ENCODE peak calls at places on chromosome 21, in eight cellular contexts. One of them, this sample, is unnamed.

GRCh38 chr21:30981403-30981802 is 56.9 kb downstream of the KRTAP19-8 start:
- DNase-seq in ovary: no peak
- DNase-seq in HS-5: no peak
- DNase-seq in M059J: no peak
- DNase-seq in fibroblast of mammary gland: no peak
- DNase-seq in stimulated activated CD8-positive, alpha-beta memory T cell treated with anti-CD3 and anti-CD28 coated beads, Interleukin-15, amount 100 ng/mL, for 1 hour: no peak
- DNase-seq in NCI-H1092: no peak
- DNase-seq in progenitor cell of endocrine pancreas: no peak
- DNase-seq in this sample: no peak

GRCh38 chr21:38955495-38955894 is 149.8 kb downstream of the ETS2 start:
- DNase-seq in ovary: no peak
- DNase-seq in HS-5: no peak
- DNase-seq in M059J: peak; percentile 84
- DNase-seq in fibroblast of mammary gland: peak; percentile 86
- DNase-seq in stimulated activated CD8-positive, alpha-beta memory T cell treated with anti-CD3 and anti-CD28 coated beads, Interleukin-15, amount 100 ng/mL, for 1 hour: no peak
- DNase-seq in NCI-H1092: no peak
- DNase-seq in progenitor cell of endocrine pancreas: no peak
- DNase-seq in this sample: no peak

GRCh38 chr21:41755258-41755933 is 11.5 kb downstream of the RIPK4 start:
- DNase-seq in ovary: no peak
- DNase-seq in HS-5: no peak
- DNase-seq in M059J: no peak
- DNase-seq in fibroblast of mammary gland: no peak
- DNase-seq in stimulated activated CD8-positive, alpha-beta memory T cell treated with anti-CD3 and anti-CD28 coated beads, Interleukin-15, amount 100 ng/mL, for 1 hour: no peak
- DNase-seq in NCI-H1092: no peak
- DNase-seq in progenitor cell of endocrine pancreas: no peak
- DNase-seq in this sample: no peak

GRCh38 chr21:44901391-44902074 is 19.2 kb downstream of the ITGB2 start:
- DNase-seq in ovary: no peak
- DNase-seq in HS-5: no peak
- DNase-seq in M059J: no peak
- DNase-seq in fibroblast of mammary gland: no peak
- DNase-seq in stimulated activated CD8-positive, alpha-beta memory T cell treated with anti-CD3 and anti-CD28 coated beads, Interleukin-15, amount 100 ng/mL, for 1 hour: no peak
- DNase-seq in NCI-H1092: no peak
- DNase-seq in progenitor cell of endocrine pancreas: no peak
- DNase-seq in this sample: no peak

GRCh38 chr21:39373634-39374033 is 24.7 kb upstream of the HMGN1 start:
- DNase-seq in ovary: no peak
- DNase-seq in HS-5: no peak
- DNase-seq in M059J: peak; percentile 75
- DNase-seq in fibroblast of mammary gland: peak; percentile 49
- DNase-seq in stimulated activated CD8-positive, alpha-beta memory T cell treated with anti-CD3 and anti-CD28 coated beads, Interleukin-15, amount 100 ng/mL, for 1 hour: no peak
- DNase-seq in NCI-H1092: peak; percentile 20
- DNase-seq in progenitor cell of endocrine pancreas: no peak
- DNase-seq in this sample: no peak

GRCh38 chr21:38850277-38850951 is 44.7 kb downstream of the ETS2 start:
- DNase-seq in ovary: no peak
- DNase-seq in HS-5: no peak
- DNase-seq in M059J: no peak
- DNase-seq in fibroblast of mammary gland: no peak
- DNase-seq in stimulated activated CD8-positive, alpha-beta memory T cell treated with anti-CD3 and anti-CD28 coated beads, Interleukin-15, amount 100 ng/mL, for 1 hour: no peak
- DNase-seq in NCI-H1092: no peak
- DNase-seq in progenitor cell of endocrine pancreas: no peak
- DNase-seq in this sample: peak; percentile 21

GRCh38 chr21:34795152-34796141 is 126.7 kb downstream of the CLIC6 start:
- DNase-seq in ovary: no peak
- DNase-seq in HS-5: no peak
- DNase-seq in M059J: peak; percentile 25
- DNase-seq in fibroblast of mammary gland: peak; percentile 95
- DNase-seq in stimulated activated CD8-positive, alpha-beta memory T cell treated with anti-CD3 and anti-CD28 coated beads, Interleukin-15, amount 100 ng/mL, for 1 hour: no peak
- DNase-seq in NCI-H1092: no peak
- DNase-seq in progenitor cell of endocrine pancreas: no peak
- DNase-seq in this sample: no peak

GRCh38 chr21:44736291-44737004 is 25.1 kb upstream of the TSPEAR start:
- DNase-seq in ovary: no peak
- DNase-seq in HS-5: no peak
- DNase-seq in M059J: no peak
- DNase-seq in fibroblast of mammary gland: no peak
- DNase-seq in stimulated activated CD8-positive, alpha-beta memory T cell treated with anti-CD3 and anti-CD28 coated beads, Interleukin-15, amount 100 ng/mL, for 1 hour: no peak
- DNase-seq in NCI-H1092: peak; percentile 51
- DNase-seq in progenitor cell of endocrine pancreas: no peak
- DNase-seq in this sample: no peak

GRCh38 chr21:28228624-28228995 is 764.1 kb downstream of the LTN1 start:
- DNase-seq in ovary: no peak
- DNase-seq in HS-5: no peak
- DNase-seq in M059J: no peak
- DNase-seq in fibroblast of mammary gland: no peak
- DNase-seq in stimulated activated CD8-positive, alpha-beta memory T cell treated with anti-CD3 and anti-CD28 coated beads, Interleukin-15, amount 100 ng/mL, for 1 hour: no peak
- DNase-seq in NCI-H1092: no peak
- DNase-seq in progenitor cell of endocrine pancreas: no peak
- DNase-seq in this sample: no peak

GRCh38 chr21:33561373-33561772 is 18.5 kb downstream of the SON start:
- DNase-seq in ovary: no peak
- DNase-seq in HS-5: no peak
- DNase-seq in M059J: no peak
- DNase-seq in fibroblast of mammary gland: no peak
- DNase-seq in stimulated activated CD8-positive, alpha-beta memory T cell treated with anti-CD3 and anti-CD28 coated beads, Interleukin-15, amount 100 ng/mL, for 1 hour: no peak
- DNase-seq in NCI-H1092: no peak
- DNase-seq in progenitor cell of endocrine pancreas: no peak
- DNase-seq in this sample: no peak

GRCh38 chr21:36723371-36723881 is 24.5 kb downstream of the SIM2 start:
- DNase-seq in ovary: no peak
- DNase-seq in HS-5: no peak
- DNase-seq in M059J: no peak
- DNase-seq in fibroblast of mammary gland: no peak
- DNase-seq in stimulated activated CD8-positive, alpha-beta memory T cell treated with anti-CD3 and anti-CD28 coated beads, Interleukin-15, amount 100 ng/mL, for 1 hour: no peak
- DNase-seq in NCI-H1092: no peak
- DNase-seq in progenitor cell of endocrine pancreas: no peak
- DNase-seq in this sample: no peak

GRCh38 chr21:36706951-36707762 is 8.2 kb downstream of the SIM2 start:
- DNase-seq in ovary: no peak
- DNase-seq in HS-5: no peak
- DNase-seq in M059J: no peak
- DNase-seq in fibroblast of mammary gland: no peak
- DNase-seq in stimulated activated CD8-positive, alpha-beta memory T cell treated with anti-CD3 and anti-CD28 coated beads, Interleukin-15, amount 100 ng/mL, for 1 hour: no peak
- DNase-seq in NCI-H1092: no peak
- DNase-seq in progenitor cell of endocrine pancreas: no peak
- DNase-seq in this sample: no peak

GRCh38 chr21:38999148-38999547 is 184.1 kb downstream of the PSMG1 start:
- DNase-seq in ovary: no peak
- DNase-seq in HS-5: no peak
- DNase-seq in M059J: no peak
- DNase-seq in fibroblast of mammary gland: peak; percentile 48
- DNase-seq in stimulated activated CD8-positive, alpha-beta memory T cell treated with anti-CD3 and anti-CD28 coated beads, Interleukin-15, amount 100 ng/mL, for 1 hour: no peak
- DNase-seq in NCI-H1092: no peak
- DNase-seq in progenitor cell of endocrine pancreas: no peak
- DNase-seq in this sample: no peak

GRCh38 chr21:44093761-44094160 is 13.4 kb upstream of the PWP2 start:
- DNase-seq in ovary: no peak
- DNase-seq in HS-5: no peak
- DNase-seq in M059J: no peak
- DNase-seq in fibroblast of mammary gland: no peak
- DNase-seq in stimulated activated CD8-positive, alpha-beta memory T cell treated with anti-CD3 and anti-CD28 coated beads, Interleukin-15, amount 100 ng/mL, for 1 hour: no peak
- DNase-seq in NCI-H1092: no peak
- DNase-seq in progenitor cell of endocrine pancreas: no peak
- DNase-seq in this sample: no peak

GRCh38 chr21:29056538-29057050 is 16.9 kb downstream of the CCT8 start:
- DNase-seq in ovary: no peak
- DNase-seq in HS-5: no peak
- DNase-seq in M059J: no peak
- DNase-seq in fibroblast of mammary gland: no peak
- DNase-seq in stimulated activated CD8-positive, alpha-beta memory T cell treated with anti-CD3 and anti-CD28 coated beads, Interleukin-15, amount 100 ng/mL, for 1 hour: no peak
- DNase-seq in NCI-H1092: no peak
- DNase-seq in progenitor cell of endocrine pancreas: no peak
- DNase-seq in this sample: no peak

GRCh38 chr21:40618216-40618615 is 228.7 kb downstream of the DSCAM start:
- DNase-seq in ovary: no peak
- DNase-seq in HS-5: no peak
- DNase-seq in M059J: no peak
- DNase-seq in fibroblast of mammary gland: no peak
- DNase-seq in stimulated activated CD8-positive, alpha-beta memory T cell treated with anti-CD3 and anti-CD28 coated beads, Interleukin-15, amount 100 ng/mL, for 1 hour: no peak
- DNase-seq in NCI-H1092: peak; percentile 51
- DNase-seq in progenitor cell of endocrine pancreas: no peak
- DNase-seq in this sample: no peak

GRCh38 chr21:16307256-16307655 is 577.5 kb downstream of the USP25 start:
- DNase-seq in ovary: no peak
- DNase-seq in HS-5: no peak
- DNase-seq in M059J: no peak
- DNase-seq in fibroblast of mammary gland: no peak
- DNase-seq in stimulated activated CD8-positive, alpha-beta memory T cell treated with anti-CD3 and anti-CD28 coated beads, Interleukin-15, amount 100 ng/mL, for 1 hour: no peak
- DNase-seq in NCI-H1092: no peak
- DNase-seq in progenitor cell of endocrine pancreas: no peak
- DNase-seq in this sample: no peak

GRCh38 chr21:16583567-16583966 is 853.8 kb downstream of the USP25 start:
- DNase-seq in ovary: no peak
- DNase-seq in HS-5: no peak
- DNase-seq in M059J: peak; percentile 27
- DNase-seq in fibroblast of mammary gland: peak; percentile 46
- DNase-seq in stimulated activated CD8-positive, alpha-beta memory T cell treated with anti-CD3 and anti-CD28 coated beads, Interleukin-15, amount 100 ng/mL, for 1 hour: no peak
- DNase-seq in NCI-H1092: no peak
- DNase-seq in progenitor cell of endocrine pancreas: no peak
- DNase-seq in this sample: no peak

GRCh38 chr21:43333301-43334062 is 93.4 kb downstream of the SIK1 start:
- DNase-seq in ovary: peak; percentile 70
- DNase-seq in HS-5: peak; percentile 88
- DNase-seq in M059J: peak; percentile 87
- DNase-seq in fibroblast of mammary gland: peak; percentile 84
- DNase-seq in stimulated activated CD8-positive, alpha-beta memory T cell treated with anti-CD3 and anti-CD28 coated beads, Interleukin-15, amount 100 ng/mL, for 1 hour: no peak
- DNase-seq in NCI-H1092: peak; percentile 38
- DNase-seq in progenitor cell of endocrine pancreas: peak; percentile 41
- DNase-seq in this sample: no peak

GRCh38 chr21:39037807-39038405 is 145.3 kb downstream of the PSMG1 start:
- DNase-seq in ovary: no peak
- DNase-seq in HS-5: no peak
- DNase-seq in M059J: peak; percentile 43
- DNase-seq in fibroblast of mammary gland: peak; percentile 25
- DNase-seq in stimulated activated CD8-positive, alpha-beta memory T cell treated with anti-CD3 and anti-CD28 coated beads, Interleukin-15, amount 100 ng/mL, for 1 hour: no peak
- DNase-seq in NCI-H1092: no peak
- DNase-seq in progenitor cell of endocrine pancreas: no peak
- DNase-seq in this sample: no peak

GRCh38 chr21:46515109-46515508 is 56.4 kb downstream of the DIP2A start:
- DNase-seq in ovary: peak; percentile 47
- DNase-seq in HS-5: no peak
- DNase-seq in M059J: no peak
- DNase-seq in fibroblast of mammary gland: peak; percentile 60
- DNase-seq in stimulated activated CD8-positive, alpha-beta memory T cell treated with anti-CD3 and anti-CD28 coated beads, Interleukin-15, amount 100 ng/mL, for 1 hour: no peak
- DNase-seq in NCI-H1092: no peak
- DNase-seq in progenitor cell of endocrine pancreas: no peak
- DNase-seq in this sample: no peak

This sample was measured in esophagus muscularis mucosa.